ENCODE peak calls at places on chromosome 15, in four cellular contexts. One of them, this sample, is unnamed.

GRCh38 chr15:50137330-50137761 is 18.3 kb upstream of the ATP8B4 start:
- DNase-seq in gastrocnemius medialis: no peak
- DNase-seq in progenitor cell of endocrine pancreas: no peak
- DNase-seq in GM13976: no peak
- DNase-seq in this sample: no peak

GRCh38 chr15:90876512-90877170 is 7.7 kb upstream of the FES start:
- DNase-seq in gastrocnemius medialis: no peak
- DNase-seq in progenitor cell of endocrine pancreas: no peak
- DNase-seq in GM13976: no peak
- DNase-seq in this sample: no peak

GRCh38 chr15:64048766-64049165 is 2.5 kb upstream of the DAPK2 start:
- DNase-seq in gastrocnemius medialis: no peak
- DNase-seq in progenitor cell of endocrine pancreas: no peak
- DNase-seq in GM13976: no peak
- DNase-seq in this sample: no peak

GRCh38 chr15:31293655-31294054 is 33.0 kb upstream of the KLF13 start:
- DNase-seq in gastrocnemius medialis: no peak
- DNase-seq in progenitor cell of endocrine pancreas: no peak
- DNase-seq in GM13976: no peak
- DNase-seq in this sample: no peak

GRCh38 chr15:39777497-39777896 is 5.1 kb downstream of the FSIP1 start:
- DNase-seq in gastrocnemius medialis: no peak
- DNase-seq in progenitor cell of endocrine pancreas: no peak
- DNase-seq in GM13976: no peak
- DNase-seq in this sample: no peak

GRCh38 chr15:86247249-86247955 is 167.7 kb downstream of the AGBL1 start:
- DNase-seq in gastrocnemius medialis: peak; percentile 28
- DNase-seq in progenitor cell of endocrine pancreas: no peak
- DNase-seq in GM13976: no peak
- DNase-seq in this sample: no peak

GRCh38 chr15:74245342-74245931 is 9.3 kb downstream of the CCDC33 start:
- DNase-seq in gastrocnemius medialis: no peak
- DNase-seq in progenitor cell of endocrine pancreas: no peak
- DNase-seq in GM13976: no peak
- DNase-seq in this sample: peak; percentile 78

GRCh38 chr15:68420186-68420684 is 11.7 kb downstream of the ITGA11 start:
- DNase-seq in gastrocnemius medialis: no peak
- DNase-seq in progenitor cell of endocrine pancreas: no peak
- DNase-seq in GM13976: no peak
- DNase-seq in this sample: no peak

GRCh38 chr15:73677146-73677607 is 7.0 kb upstream of the CD276 start:
- DNase-seq in gastrocnemius medialis: peak; percentile 68
- DNase-seq in progenitor cell of endocrine pancreas: peak; percentile 37
- DNase-seq in GM13976: peak; percentile 41
- DNase-seq in this sample: peak; percentile 59

GRCh38 chr15:60074181-60074885 is 70.2 kb downstream of the FOXB1 start:
- DNase-seq in gastrocnemius medialis: no peak
- DNase-seq in progenitor cell of endocrine pancreas: no peak
- DNase-seq in GM13976: no peak
- DNase-seq in this sample: no peak

GRCh38 chr15:65027593-65027992 is 1.8 kb downstream of the MTFMT start:
- DNase-seq in gastrocnemius medialis: no peak
- DNase-seq in progenitor cell of endocrine pancreas: no peak
- DNase-seq in GM13976: no peak
- DNase-seq in this sample: no peak

GRCh38 chr15:36798366-36798765 is 218.9 kb downstream of the CDIN1 start:
- DNase-seq in gastrocnemius medialis: no peak
- DNase-seq in progenitor cell of endocrine pancreas: no peak
- DNase-seq in GM13976: no peak
- DNase-seq in this sample: no peak

GRCh38 chr15:45307230-45307924 is 55.3 kb downstream of the SLC28A2 start:
- DNase-seq in gastrocnemius medialis: no peak
- DNase-seq in progenitor cell of endocrine pancreas: no peak
- DNase-seq in GM13976: peak; percentile 45
- DNase-seq in this sample: no peak

GRCh38 chr15:101568304-101568703 is 78.8 kb upstream of the PCSK6 start:
- DNase-seq in gastrocnemius medialis: no peak
- DNase-seq in progenitor cell of endocrine pancreas: no peak
- DNase-seq in GM13976: no peak
- DNase-seq in this sample: no peak

GRCh38 chr15:29291067-29291466 is 21.4 kb upstream of the NSMCE3 start:
- DNase-seq in gastrocnemius medialis: no peak
- DNase-seq in progenitor cell of endocrine pancreas: no peak
- DNase-seq in GM13976: no peak
- DNase-seq in this sample: no peak

GRCh38 chr15:60708684-60709083 is 229.7 kb upstream of the ICE2 start:
- DNase-seq in gastrocnemius medialis: no peak
- DNase-seq in progenitor cell of endocrine pancreas: no peak
- DNase-seq in GM13976: no peak
- DNase-seq in this sample: no peak

GRCh38 chr15:40633178-40633577 is 39.1 kb downstream of the KNL1 start:
- DNase-seq in gastrocnemius medialis: no peak
- DNase-seq in progenitor cell of endocrine pancreas: no peak
- DNase-seq in GM13976: no peak
- DNase-seq in this sample: no peak

GRCh38 chr15:51286816-51287215 is 51.6 kb downstream of the CYP19A1 start:
- DNase-seq in gastrocnemius medialis: no peak
- DNase-seq in progenitor cell of endocrine pancreas: no peak
- DNase-seq in GM13976: peak; percentile 42
- DNase-seq in this sample: no peak

DNA sequence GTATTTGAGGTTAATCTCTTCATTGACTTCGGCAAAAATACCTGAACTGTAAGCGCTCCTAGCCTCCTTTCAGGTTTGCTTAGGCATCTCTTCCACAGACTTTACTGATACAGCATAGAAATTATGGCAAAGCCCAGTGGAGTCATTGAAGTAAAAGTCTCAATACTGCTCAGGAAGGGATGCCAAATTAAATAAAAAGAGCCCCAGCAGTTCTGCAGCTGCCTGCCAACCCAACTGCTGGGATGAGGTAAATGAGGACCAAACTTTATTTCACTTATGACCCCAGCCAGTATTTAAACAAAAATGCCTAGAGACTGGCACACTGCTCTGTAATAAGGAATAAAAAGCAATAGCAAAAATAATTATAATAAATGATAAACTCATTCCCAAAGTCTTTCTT is 65.4 kb downstream of the IQCH start:
- DNase-seq in gastrocnemius medialis: no peak
- DNase-seq in progenitor cell of endocrine pancreas: no peak
- DNase-seq in GM13976: no peak
- DNase-seq in this sample: no peak
- TF ChIP-seq CTCF in gastrocnemius medialis: no peak
- TF ChIP-seq CTCF in progenitor cell of endocrine pancreas: no peak
- TF ChIP-seq CTCF in GM13976: no peak
- TF ChIP-seq CTCF in this sample: no peak

DNA sequence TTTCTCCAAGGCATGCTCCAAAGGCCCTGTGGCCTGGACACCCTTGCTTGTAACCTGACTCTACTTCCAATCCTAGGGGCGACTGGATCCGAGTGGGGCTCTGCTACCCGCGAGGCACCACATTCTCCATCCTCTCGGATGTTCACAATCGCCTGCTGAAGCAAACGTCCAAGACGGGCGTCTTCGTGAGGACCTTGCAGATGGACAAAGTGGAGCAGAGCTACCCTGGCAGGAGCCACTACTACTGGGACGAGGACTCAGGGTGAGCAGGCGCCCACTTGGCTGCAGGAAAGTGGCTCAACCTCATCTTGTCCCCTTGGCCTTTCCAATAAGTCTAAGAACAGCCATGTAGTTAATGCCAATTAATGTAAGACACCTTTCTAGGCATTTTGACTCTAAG is 51.9 kb downstream of the MESD start:
- DNase-seq in gastrocnemius medialis: no peak
- DNase-seq in progenitor cell of endocrine pancreas: no peak
- DNase-seq in GM13976: no peak
- DNase-seq in this sample: no peak
- TF ChIP-seq CTCF in gastrocnemius medialis: no peak
- TF ChIP-seq CTCF in progenitor cell of endocrine pancreas: no peak
- TF ChIP-seq CTCF in GM13976: no peak
- TF ChIP-seq CTCF in this sample: no peak

GRCh38 chr15:81303241-81304225 is 20.4 kb downstream of the STARD5 start:
- DNase-seq in gastrocnemius medialis: no peak
- DNase-seq in progenitor cell of endocrine pancreas: no peak
- DNase-seq in GM13976: no peak
- DNase-seq in this sample: no peak
- TF ChIP-seq CTCF in gastrocnemius medialis: no peak
- TF ChIP-seq CTCF in progenitor cell of endocrine pancreas: no peak
- TF ChIP-seq CTCF in GM13976: no peak
- TF ChIP-seq CTCF in this sample: no peak

GRCh38 chr15:99981223-99981647 is 248.0 kb upstream of the LYSMD4 start:
- DNase-seq in gastrocnemius medialis: no peak
- DNase-seq in progenitor cell of endocrine pancreas: no peak
- DNase-seq in GM13976: no peak
- DNase-seq in this sample: no peak
- TF ChIP-seq CTCF in gastrocnemius medialis: no peak
- TF ChIP-seq CTCF in progenitor cell of endocrine pancreas: peak; percentile 15
- TF ChIP-seq CTCF in GM13976: no peak
- TF ChIP-seq CTCF in this sample: no peak

GRCh38 chr15:58077427-58077826 is 11.9 kb upstream of the ALDH1A2 start:
- DNase-seq in gastrocnemius medialis: no peak
- DNase-seq in progenitor cell of endocrine pancreas: no peak
- DNase-seq in GM13976: peak; percentile 12
- DNase-seq in this sample: no peak
- TF ChIP-seq CTCF in gastrocnemius medialis: no peak
- TF ChIP-seq CTCF in progenitor cell of endocrine pancreas: peak; percentile 42
- TF ChIP-seq CTCF in GM13976: no peak
- TF ChIP-seq CTCF in this sample: no peak

DNA sequence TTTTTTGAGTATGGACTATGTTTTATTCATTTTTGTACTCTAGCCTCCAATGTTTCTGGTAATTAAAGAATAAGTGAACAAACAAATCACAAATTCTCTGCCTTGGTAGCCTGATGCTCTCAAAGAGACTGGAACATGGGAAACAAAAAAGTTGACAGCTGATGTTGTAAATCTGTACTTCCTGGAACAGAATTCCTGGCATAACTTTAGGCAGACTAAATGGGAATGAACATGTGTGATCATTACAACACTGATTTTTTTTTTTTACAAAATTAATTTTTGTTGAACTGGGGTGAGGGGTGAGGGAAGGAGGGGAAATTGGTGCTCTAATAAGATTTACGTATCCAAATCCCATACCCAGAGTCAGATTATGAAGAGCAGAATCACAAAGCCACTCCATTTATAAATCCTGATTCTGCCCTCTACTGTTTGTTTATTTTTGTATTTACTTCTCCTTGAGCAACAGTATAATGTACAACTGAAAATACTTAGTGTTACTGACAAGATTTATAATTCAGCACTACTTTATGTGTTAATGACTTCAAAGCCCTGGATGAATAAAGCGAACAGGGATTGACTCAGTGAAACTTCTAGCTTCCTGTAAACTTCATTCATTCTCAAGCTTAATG is 165.0 kb downstream of the FRMD5 start:
- DNase-seq in gastrocnemius medialis: no peak
- DNase-seq in progenitor cell of endocrine pancreas: no peak
- DNase-seq in GM13976: no peak
- DNase-seq in this sample: no peak
- TF ChIP-seq CTCF in gastrocnemius medialis: no peak
- TF ChIP-seq CTCF in progenitor cell of endocrine pancreas: no peak
- TF ChIP-seq CTCF in GM13976: no peak
- TF ChIP-seq CTCF in this sample: no peak

This sample was measured in glutamatergic neuron.